ENCODE peak calls at places on chromosomes 1 and 21, in ten cellular contexts. One of them, this sample, is unnamed.

GRCh38 chr1:209622841-209623829 is 29.1 kb downstream of the LAMB3 start:
- DNase-seq in left cardiac atrium: no peak
- DNase-seq in type B pancreatic cell: no peak
- DNase-seq in heart right ventricle: no peak
- DNase-seq in mucosa of descending colon: no peak
- DNase-seq in GM03348: no peak
- DNase-seq in GM10248: no peak
- DNase-seq in midbrain: no peak
- DNase-seq in RPMI7951: no peak
- DNase-seq in omental fat pad: no peak
- DNase-seq in this sample: no peak

GRCh38 chr1:44338136-44338535 is 16.9 kb downstream of the ERI3 start:
- DNase-seq in left cardiac atrium: no peak
- DNase-seq in type B pancreatic cell: no peak
- DNase-seq in heart right ventricle: no peak
- DNase-seq in mucosa of descending colon: no peak
- DNase-seq in GM03348: no peak
- DNase-seq in GM10248: no peak
- DNase-seq in midbrain: no peak
- DNase-seq in RPMI7951: no peak
- DNase-seq in omental fat pad: no peak
- DNase-seq in this sample: no peak

GRCh38 chr1:36257375-36257767 is 33.1 kb downstream of the THRAP3 start:
- DNase-seq in left cardiac atrium: no peak
- DNase-seq in type B pancreatic cell: no peak
- DNase-seq in heart right ventricle: no peak
- DNase-seq in mucosa of descending colon: no peak
- DNase-seq in GM03348: no peak
- DNase-seq in GM10248: peak
- DNase-seq in midbrain: no peak
- DNase-seq in RPMI7951: no peak
- DNase-seq in omental fat pad: no peak
- DNase-seq in this sample: no peak

GRCh38 chr1:67957026-67957425 is 93.4 kb downstream of the DIRAS3 start:
- DNase-seq in left cardiac atrium: no peak
- DNase-seq in type B pancreatic cell: no peak
- DNase-seq in heart right ventricle: peak
- DNase-seq in mucosa of descending colon: no peak
- DNase-seq in GM03348: no peak
- DNase-seq in GM10248: no peak
- DNase-seq in midbrain: no peak
- DNase-seq in RPMI7951: no peak
- DNase-seq in omental fat pad: no peak
- DNase-seq in this sample: no peak

GRCh38 chr1:150995896-150996295 is 10.8 kb downstream of the MINDY1 start:
- DNase-seq in left cardiac atrium: peak
- DNase-seq in type B pancreatic cell: no peak
- DNase-seq in heart right ventricle: no peak
- DNase-seq in mucosa of descending colon: no peak
- DNase-seq in GM03348: peak
- DNase-seq in GM10248: no peak
- DNase-seq in midbrain: peak
- DNase-seq in RPMI7951: peak
- DNase-seq in omental fat pad: no peak
- DNase-seq in this sample: no peak

GRCh38 chr1:236702995-236703394 is 16.7 kb downstream of the ACTN2 start:
- DNase-seq in left cardiac atrium: no peak
- DNase-seq in type B pancreatic cell: no peak
- DNase-seq in heart right ventricle: no peak
- DNase-seq in mucosa of descending colon: no peak
- DNase-seq in GM03348: no peak
- DNase-seq in GM10248: no peak
- DNase-seq in midbrain: no peak
- DNase-seq in RPMI7951: no peak
- DNase-seq in omental fat pad: no peak
- DNase-seq in this sample: no peak

GRCh38 chr1:103942029-103942428 is 192.3 kb downstream of the AMY1C start:
- DNase-seq in left cardiac atrium: no peak
- DNase-seq in type B pancreatic cell: no peak
- DNase-seq in heart right ventricle: no peak
- DNase-seq in mucosa of descending colon: no peak
- DNase-seq in GM03348: no peak
- DNase-seq in GM10248: no peak
- DNase-seq in midbrain: no peak
- DNase-seq in RPMI7951: no peak
- DNase-seq in omental fat pad: no peak
- DNase-seq in this sample: no peak

GRCh38 chr1:20031161-20031560 is 38.8 kb upstream of the PLA2G5 start:
- DNase-seq in left cardiac atrium: no peak
- DNase-seq in type B pancreatic cell: no peak
- DNase-seq in heart right ventricle: no peak
- DNase-seq in mucosa of descending colon: no peak
- DNase-seq in GM03348: no peak
- DNase-seq in GM10248: no peak
- DNase-seq in midbrain: no peak
- DNase-seq in RPMI7951: no peak
- DNase-seq in omental fat pad: no peak
- DNase-seq in this sample: no peak

GRCh38 chr1:235015291-235015990 is 113.2 kb downstream of the TOMM20 start:
- DNase-seq in left cardiac atrium: no peak
- DNase-seq in type B pancreatic cell: no peak
- DNase-seq in heart right ventricle: no peak
- DNase-seq in mucosa of descending colon: no peak
- DNase-seq in GM03348: no peak
- DNase-seq in GM10248: peak
- DNase-seq in midbrain: no peak
- DNase-seq in RPMI7951: no peak
- DNase-seq in omental fat pad: no peak
- DNase-seq in this sample: no peak

GRCh38 chr1:37989381-37989930 is 366 bp downstream of the SF3A3 start:
- DNase-seq in left cardiac atrium: peak
- DNase-seq in type B pancreatic cell: no peak
- DNase-seq in heart right ventricle: no peak
- DNase-seq in mucosa of descending colon: peak
- DNase-seq in GM03348: peak
- DNase-seq in GM10248: no peak
- DNase-seq in midbrain: peak
- DNase-seq in RPMI7951: peak
- DNase-seq in omental fat pad: no peak
- DNase-seq in this sample: no peak

GRCh38 chr1:192652159-192652558 is 16.2 kb downstream of the RGS13 start:
- DNase-seq in left cardiac atrium: no peak
- DNase-seq in type B pancreatic cell: no peak
- DNase-seq in heart right ventricle: no peak
- DNase-seq in mucosa of descending colon: no peak
- DNase-seq in GM03348: no peak
- DNase-seq in GM10248: no peak
- DNase-seq in midbrain: no peak
- DNase-seq in RPMI7951: no peak
- DNase-seq in omental fat pad: no peak
- DNase-seq in this sample: no peak

GRCh38 chr21:45404726-45405270 is at the start of gene COL18A1:
- DNase-seq in left cardiac atrium: peak
- DNase-seq in type B pancreatic cell: no peak
- DNase-seq in heart right ventricle: peak
- DNase-seq in mucosa of descending colon: peak
- DNase-seq in GM03348: peak
- DNase-seq in GM10248: peak
- DNase-seq in midbrain: no peak
- DNase-seq in RPMI7951: peak
- DNase-seq in omental fat pad: no peak
- DNase-seq in this sample: no peak

GRCh38 chr21:43864806-43865470 is at the start of gene AGPAT3:
- DNase-seq in left cardiac atrium: peak
- DNase-seq in type B pancreatic cell: no peak
- DNase-seq in heart right ventricle: no peak
- DNase-seq in mucosa of descending colon: peak
- DNase-seq in GM03348: peak
- DNase-seq in GM10248: peak
- DNase-seq in midbrain: peak
- DNase-seq in RPMI7951: peak
- DNase-seq in omental fat pad: no peak
- DNase-seq in this sample: no peak

This sample was measured in breast epithelium.